ENCODE peak calls at places on chromosome 9, in nine cellular contexts. E is prostate gland, F is K562, V is sigmoid colon, Z is SK-N-SH, I is GM23338, W is stomach, N is endothelial cell of umbilical vein, T is suprapubic skin. Y is an unnamed sample.

GRCh38 chr9:87664153-87665060 is 61.5 kb upstream of the CTSL start:
- DNase-seq in E (no peak), F (no peak), V (no peak), Z (no peak), I (no peak), W (no peak), N (no peak), T (no peak), Y (no peak)

GRCh38 chr9:95764920-95765319 is 110.6 kb upstream of the ERCC6L2 start:
- DNase-seq in E (peak), F (no peak), V (no peak), Z (no peak), I (no peak), W (no peak), N (no peak), T (no peak), Y (no peak)

GRCh38 chr9:68896495-68896894 is 117.4 kb downstream of the PRKACG start:
- DNase-seq in E (no peak), F (no peak), V (no peak), Z (no peak), I (no peak), W (no peak), N (no peak), T (no peak), Y (no peak)

GRCh38 chr9:113616716-113617496 is 153.4 kb downstream of the RGS3 start:
- DNase-seq in E (no peak), F (no peak), V (peak), Z (no peak), I (no peak), W (no peak), N (no peak), T (peak), Y (no peak)

GRCh38 chr9:93475856-93476255 is 22.5 kb upstream of the FAM120AOS start:
- DNase-seq in E (no peak), F (no peak), V (no peak), Z (no peak), I (no peak), W (no peak), N (peak), T (no peak), Y (no peak)

GRCh38 chr9:134327671-134328231 is 1.5 kb downstream of the RXRA start:
- DNase-seq in E (no peak), F (no peak), V (no peak), Z (no peak), I (no peak), W (no peak), N (no peak), T (no peak), Y (no peak)

GRCh38 chr9:20319641-20320337 is 302.5 kb downstream of the MLLT3 start:
- DNase-seq in E (peak), F (no peak), V (no peak), Z (no peak), I (no peak), W (no peak), N (no peak), T (no peak), Y (no peak)

GRCh38 chr9:22079873-22080341 is 70.8 kb upstream of the CDKN2B start:
- DNase-seq in E (no peak), F (no peak), V (peak), Z (no peak), I (no peak), W (no peak), N (no peak), T (no peak), Y (peak)

GRCh38 chr9:86079421-86080111 is 19.8 kb downstream of the GOLM1 start:
- DNase-seq in E (no peak), F (no peak), V (no peak), Z (no peak), I (no peak), W (peak), N (no peak), T (no peak), Y (no peak)

GRCh38 chr9:73269430-73270101 is 117.9 kb downstream of the ANXA1 start:
- DNase-seq in E (no peak), F (no peak), V (no peak), Z (peak), I (peak), W (no peak), N (peak), T (no peak), Y (no peak)

GRCh38 chr9:133368249-133368881 is 7.5 kb downstream of the SURF4 start:
- DNase-seq in E (no peak), F (no peak), V (no peak), Z (peak), I (no peak), W (no peak), N (peak), T (no peak), Y (no peak)

GRCh38 chr9:75937859-75938258 is 47.4 kb downstream of the PCSK5 start:
- DNase-seq in E (no peak), F (no peak), V (no peak), Z (no peak), I (no peak), W (no peak), N (no peak), T (no peak), Y (no peak)

GRCh38 chr9:4762108-4762888 is 21.3 kb upstream of the AK3 start:
- DNase-seq in E (peak), F (peak), V (peak), Z (peak), I (peak), W (peak), N (peak), T (peak), Y (no peak)

GRCh38 chr9:93058357-93059096 is at the start of gene SUSD3:
- DNase-seq in E (peak), F (peak), V (peak), Z (peak), I (peak), W (peak), N (peak), T (peak), Y (no peak)

GRCh38 chr9:134631881-134632280 is 9.7 kb upstream of the COL5A1 start:
- DNase-seq in E (no peak), F (no peak), V (no peak), Z (no peak), I (no peak), W (no peak), N (no peak), T (no peak), Y (no peak)

GRCh38 chr9:82991684-82992083 is 71.3 kb downstream of the RASEF start:
- DNase-seq in E (peak), F (no peak), V (no peak), Z (peak), I (no peak), W (no peak), N (no peak), T (no peak), Y (no peak)

GRCh38 chr9:97594414-97594921 is 38.7 kb downstream of the TSTD2 start:
- DNase-seq in E (no peak), F (no peak), V (peak), Z (no peak), I (peak), W (no peak), N (no peak), T (no peak), Y (no peak)

GRCh38 chr9:106846307-106846706 is 16.7 kb upstream of the ZNF462 start:
- DNase-seq in E (no peak), F (no peak), V (no peak), Z (no peak), I (no peak), W (no peak), N (no peak), T (no peak), Y (no peak)

GRCh38 chr9:36985061-36985768 is 48.9 kb downstream of the PAX5 start:
- DNase-seq in E (no peak), F (no peak), V (no peak), Z (no peak), I (no peak), W (no peak), N (no peak), T (no peak), Y (no peak)

GRCh38 chr9:83062011-83062652 is 810 bp downstream of the RASEF start:
- DNase-seq in E (peak), F (no peak), V (no peak), Z (peak), I (peak), W (peak), N (no peak), T (peak), Y (no peak)

GRCh38 chr9:93598647-93599241 is 22.4 kb downstream of the PHF2 start:
- DNase-seq in E (no peak), F (no peak), V (no peak), Z (no peak), I (no peak), W (no peak), N (peak), T (no peak), Y (peak)

GRCh38 chr9:100505564-100506159 is 32.7 kb downstream of the TMEFF1 start:
- DNase-seq in E (peak), F (peak), V (no peak), Z (peak), I (peak), W (peak), N (peak), T (no peak), Y (no peak)

GRCh38 chr9:87381050-87381711 is 116.5 kb upstream of the DAPK1 start:
- DNase-seq in E (no peak), F (no peak), V (no peak), Z (no peak), I (no peak), W (no peak), N (no peak), T (no peak), Y (no peak)

GRCh38 chr9:95981741-95982390 is 106.4 kb downstream of the ERCC6L2 start:
- DNase-seq in E (no peak), F (no peak), V (no peak), Z (no peak), I (no peak), W (no peak), N (peak), T (no peak), Y (no peak)

GRCh38 chr9:82939451-82939850 is 123.5 kb downstream of the RASEF start:
- DNase-seq in E (no peak), F (no peak), V (no peak), Z (no peak), I (no peak), W (peak), N (no peak), T (no peak), Y (no peak)

GRCh38 chr9:68705636-68706578 is 867 bp downstream of the PIP5K1B start:
- DNase-seq in E (no peak), F (peak), V (peak), Z (peak), I (peak), W (no peak), N (peak), T (no peak), Y (no peak)

GRCh38 chr9:77896269-77897245 is 135.1 kb downstream of the GNAQ start:
- DNase-seq in E (no peak), F (no peak), V (no peak), Z (peak), I (no peak), W (no peak), N (peak), T (no peak), Y (no peak)

GRCh38 chr9:72524820-72525539 is 3.6 kb downstream of the TMC1 start:
- DNase-seq in E (peak), F (no peak), V (peak), Z (no peak), I (peak), W (peak), N (peak), T (no peak), Y (no peak)

GRCh38 chr9:103755441-103755840 is 338.7 kb upstream of the SMC2 start:
- DNase-seq in E (no peak), F (no peak), V (no peak), Z (no peak), I (no peak), W (no peak), N (no peak), T (no peak), Y (no peak)

GRCh38 chr9:21904776-21905175 is 89.4 kb downstream of the CDKN2A start:
- DNase-seq in E (no peak), F (no peak), V (no peak), Z (no peak), I (peak), W (no peak), N (no peak), T (no peak), Y (no peak)

GRCh38 chr9:20078246-20078645 is 289.4 kb upstream of the SLC24A2 start:
- DNase-seq in E (no peak), F (no peak), V (no peak), Z (no peak), I (no peak), W (no peak), N (no peak), T (no peak), Y (no peak)

GRCh38 chr9:72292874-72293607 is 72.0 kb downstream of the ZFAND5 start:
- DNase-seq in E (peak), F (no peak), V (no peak), Z (no peak), I (no peak), W (peak), N (peak), T (no peak), Y (no peak)

GRCh38 chr9:103183569-103184191 is 188.5 kb downstream of the CYLC2 start:
- DNase-seq in E (no peak), F (no peak), V (no peak), Z (peak), I (peak), W (no peak), N (no peak), T (no peak), Y (no peak)

GRCh38 chr9:30967484-30967883 is 1417.0 kb upstream of the ACO1 start:
- DNase-seq in E (no peak), F (no peak), V (no peak), Z (no peak), I (peak), W (no peak), N (no peak), T (no peak), Y (no peak)

DNA sequence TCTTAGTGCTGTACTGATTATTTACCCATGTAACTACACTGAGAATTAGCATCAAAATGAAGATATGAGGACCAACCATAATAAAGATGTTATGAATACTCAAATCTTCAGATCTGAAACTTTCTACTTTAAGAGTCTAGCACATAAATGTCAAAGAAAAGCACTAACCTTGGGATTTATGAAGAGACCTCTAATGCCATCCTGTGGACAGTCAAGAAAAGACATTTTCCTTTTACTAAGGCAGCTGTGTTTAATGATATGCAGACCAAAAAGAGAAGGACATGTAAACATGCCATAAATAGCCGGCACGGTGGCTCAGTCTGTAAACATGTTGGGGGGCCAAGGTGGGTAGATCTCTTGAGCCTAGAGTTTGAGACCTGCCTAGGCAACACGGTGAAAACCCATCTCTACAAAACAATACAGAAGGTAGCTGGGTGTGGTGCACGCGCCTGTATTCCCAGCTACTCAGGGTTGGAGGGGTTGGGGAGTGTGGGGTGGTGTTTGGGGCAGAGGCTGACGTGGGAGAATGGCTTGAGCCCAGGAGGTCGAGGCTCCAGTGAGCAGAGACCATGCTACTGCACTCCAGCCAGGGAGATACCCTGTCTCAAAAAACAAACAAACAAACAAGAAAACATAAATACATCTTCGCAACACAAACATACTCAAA is 266.9 kb upstream of the TYRP1 start:
- DNase-seq in E (no peak), F (no peak), V (no peak), Z (no peak), I (peak), W (no peak), N (peak), T (no peak), Y (no peak)
- TF ChIP-seq CTCF in E (no peak), F (no peak), V (no peak), Z (peak), I (peak), W (no peak), N (peak), T (no peak), Y (no peak)

DNA sequence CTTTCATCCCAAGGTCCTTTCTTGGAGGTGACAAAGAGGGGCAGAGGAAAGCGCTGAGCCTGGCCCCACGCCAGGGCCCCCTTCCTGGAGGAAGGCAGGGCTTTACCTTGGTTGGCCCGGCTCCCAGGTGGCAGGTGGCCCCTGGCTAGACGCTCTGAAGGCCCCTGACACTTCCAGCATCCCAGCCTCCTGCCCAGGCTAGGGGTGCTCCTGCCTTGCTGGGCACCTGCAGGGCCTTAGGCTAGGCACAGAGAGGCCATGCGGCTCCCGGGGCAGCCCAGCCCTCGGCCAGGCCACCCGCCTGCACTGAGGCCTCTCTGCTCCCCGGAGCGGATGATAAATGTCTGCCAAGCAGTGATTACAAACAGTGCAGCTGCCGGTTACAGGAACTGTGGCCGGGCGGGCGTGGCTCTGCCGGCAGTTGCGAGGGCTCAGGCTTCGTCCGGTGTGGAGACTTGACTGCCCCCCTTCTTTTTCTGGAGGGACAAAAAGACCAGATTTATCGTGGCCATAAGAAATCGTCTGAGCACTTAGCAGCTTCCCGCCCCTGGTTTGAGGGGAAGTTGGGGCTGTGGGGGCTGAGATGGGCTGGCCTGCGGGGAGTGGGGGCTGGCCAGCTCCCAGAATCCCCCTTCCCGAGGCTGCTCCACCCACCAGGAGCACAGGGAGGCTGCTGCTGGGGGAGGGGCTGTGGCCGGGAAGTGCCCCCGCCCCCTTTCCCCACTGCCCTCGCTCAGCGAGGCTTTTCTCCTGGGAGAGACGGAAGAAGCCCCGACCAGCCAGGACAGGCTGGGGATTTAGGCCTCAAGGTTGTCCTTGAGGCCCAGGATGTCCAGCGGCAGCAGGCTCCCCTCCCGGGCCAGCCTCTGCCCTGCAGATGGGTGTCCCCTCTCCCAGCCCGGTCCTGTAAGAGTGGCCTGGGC is 31.6 kb upstream of the UBAC1 start:
- DNase-seq in E (peak), F (peak), V (peak), Z (peak), I (peak), W (peak), N (peak), T (peak), Y (no peak)
- TF ChIP-seq POLR2AphosphoS5 in E (peak), F (peak), V (peak), Z (peak), I (peak), W (peak), N (peak), T (no peak), Y (peak)

GRCh38 chr9:127450170-127450830 is 906 bp downstream of the RPL12 start:
- DNase-seq in E (no peak), F (peak), V (no peak), Z (no peak), I (no peak), W (peak), N (peak), T (no peak), Y (no peak)

GRCh38 chr9:127451681-127452480 is 571 bp downstream of the LRSAM1 start:
- DNase-seq in E (peak), F (peak), V (peak), Z (peak), I (peak), W (peak), N (peak), T (peak), Y (peak)

GRCh38 chr9:127449332-127449966 is 1.8 kb downstream of the RPL12 start:
- DNase-seq in E (no peak), F (no peak), V (no peak), Z (no peak), I (no peak), W (no peak), N (no peak), T (no peak), Y (no peak)

GRCh38 chr9:127452481-127453092 is 1.3 kb downstream of the LRSAM1 start:
- DNase-seq in E (peak), F (no peak), V (peak), Z (peak), I (no peak), W (peak), N (peak), T (peak), Y (no peak)

GRCh38 chr9:127450831-127451680 is at the start of the genes LRSAM1 and RPL12:
- DNase-seq in E (peak), F (peak), V (peak), Z (peak), I (peak), W (peak), N (peak), T (peak), Y (no peak)
- H3K27ac ChIP-seq in E (peak), F (peak), V (peak), Z (peak), I (peak), W (peak), N (peak), T (peak), Y (peak)

GRCh38 chr9:127562841-127563523 is 49.1 kb upstream of the STXBP1 start:
- DNase-seq in E (no peak), F (no peak), V (no peak), Z (no peak), I (no peak), W (no peak), N (peak), T (no peak), Y (no peak)
- TF ChIP-seq CTCF in E (no peak), F (no peak), V (peak), Z (no peak), I (no peak), W (no peak), N (peak), T (no peak), Y (peak)

DNA sequence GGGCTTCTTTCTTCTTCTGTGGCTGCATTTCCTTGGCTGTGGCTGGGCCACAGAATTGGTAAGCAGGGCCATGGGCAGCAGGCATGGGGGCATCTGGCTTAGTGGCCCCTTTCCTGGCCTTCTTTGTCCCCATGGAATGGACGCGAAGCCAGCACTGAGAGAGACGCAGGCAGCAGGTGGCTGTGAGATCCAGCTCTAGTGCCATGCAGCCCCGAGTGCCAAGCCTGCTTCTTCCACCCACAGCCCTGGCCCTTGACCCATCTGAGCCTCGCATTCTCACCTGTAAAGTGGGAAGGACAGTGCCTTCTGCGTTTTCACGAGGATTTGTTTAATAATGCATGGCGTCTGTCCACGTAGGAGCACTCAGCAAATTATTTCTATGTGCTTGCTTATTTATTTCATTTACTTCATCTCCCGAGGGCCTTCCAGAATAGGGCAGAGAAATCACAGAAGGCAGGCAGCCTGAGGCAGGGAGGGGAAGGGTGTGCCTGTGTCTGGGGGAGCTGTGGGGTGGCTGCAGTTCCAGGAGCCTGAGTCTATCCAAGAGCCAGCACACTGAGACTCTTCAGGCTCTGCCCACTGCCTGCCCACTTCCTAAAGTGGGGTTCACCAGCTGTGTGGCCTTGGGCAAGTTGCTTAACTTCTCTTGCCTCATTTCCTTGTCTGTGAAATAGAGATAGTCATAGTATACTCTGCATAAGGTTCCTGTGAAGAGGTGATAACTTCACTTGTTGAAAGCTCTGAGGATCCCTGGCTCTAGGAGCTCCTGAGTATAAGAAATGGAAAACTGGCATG is 55.2 kb downstream of the NTNG2 start:
- DNase-seq in E (no peak), F (no peak), V (no peak), Z (no peak), I (no peak), W (no peak), N (no peak), T (no peak), Y (no peak)
- TF ChIP-seq POLR2AphosphoS5 in E (no peak), F (no peak), V (no peak), Z (no peak), I (no peak), W (no peak), N (no peak), T (no peak), Y (no peak)

GRCh38 chr9:129996161-129996849 is 46.7 kb downstream of the FNBP1 start:
- DNase-seq in E (no peak), F (no peak), V (no peak), Z (no peak), I (no peak), W (no peak), N (no peak), T (no peak), Y (no peak)
- H3K27ac ChIP-seq in E (no peak), F (peak), V (peak), Z (no peak), I (no peak), W (peak), N (no peak), T (peak), Y (peak)

GRCh38 chr9:112559629-112560413 is 73.2 kb downstream of the KIAA1958 start:
- DNase-seq in E (no peak), F (no peak), V (no peak), Z (no peak), I (no peak), W (no peak), N (no peak), T (no peak), Y (no peak)
- TF ChIP-seq CTCF in E (no peak), F (no peak), V (no peak), Z (no peak), I (no peak), W (no peak), N (no peak), T (no peak), Y (no peak)

Y was measured in vagina.